ENCODE peak calls at places on chromosomes 16 and 17, in nine cellular contexts. E is aorta; J is stomach; K is CD8-positive, alpha-beta memory T cell; V is dorsolateral prefrontal cortex; N is left lung; I is SK-N-SH; Q is upper lobe of right lung; D is body of pancreas. T is an unnamed sample.

GRCh38 chr17:80545499-80545826 is 825 bp downstream of the RPTOR start:
- DNase-seq in J (no peak), I (no peak), D (no peak), K (no peak), N (no peak), V (no peak), E (no peak), Q (no peak), T (peak)

GRCh38 chr16:87895641-87896141 is 26.4 kb upstream of the SLC7A5 start:
- DNase-seq in V (peak), I (no peak), N (peak), Q (no peak), E (peak), D (no peak), J (peak), K (peak), T (peak)

GRCh38 chr16:27960619-27961295 is 102.8 kb downstream of the GSG1L start:
- DNase-seq in J (no peak), I (no peak), Q (no peak), E (no peak), N (no peak), V (no peak), D (no peak), K (no peak), T (no peak)

GRCh38 chr16:84687715-84688114 is 12.1 kb upstream of the USP10 start:
- DNase-seq in J (no peak), I (no peak), Q (no peak), E (no peak), D (no peak), K (no peak), N (no peak), V (no peak), T (peak)

GRCh38 chr17:29114141-29114540 is 66.1 kb downstream of the MYO18A start:
- DNase-seq in I (no peak), D (no peak), E (no peak), J (no peak), V (no peak), N (no peak), K (no peak), Q (no peak), T (no peak)

GRCh38 chr17:77753691-77754265 is 204.7 kb upstream of the TNRC6C start:
- DNase-seq in D (no peak), Q (peak), K (no peak), J (no peak), E (no peak), I (no peak), V (no peak), N (peak), T (no peak)

GRCh38 chr17:55734128-55734781 is 11.6 kb upstream of the TMEM100 start:
- DNase-seq in Q (no peak), E (no peak), D (no peak), I (peak), V (no peak), N (no peak), J (no peak), K (no peak), T (peak)

GRCh38 chr16:31246296-31246695 is 13.5 kb upstream of the ITGAM start:
- DNase-seq in I (no peak), V (no peak), Q (no peak), K (no peak), N (no peak), D (no peak), J (no peak), E (no peak), T (no peak)

GRCh38 chr16:19559242-19559910 is 3.9 kb downstream of the VPS35L start:
- DNase-seq in Q (no peak), E (no peak), K (peak), N (no peak), V (no peak), D (no peak), J (no peak), I (peak), T (peak)

GRCh38 chr16:89890200-89890599 is 16.8 kb downstream of the TCF25 start:
- DNase-seq in I (no peak), V (no peak), N (no peak), Q (no peak), J (no peak), D (no peak), E (no peak), K (no peak), T (no peak)

GRCh38 chr17:30790279-30790678 is 34.2 kb downstream of the CRLF3 start:
- DNase-seq in D (no peak), N (no peak), J (no peak), Q (no peak), V (no peak), E (no peak), K (no peak), I (no peak), T (no peak)

GRCh38 chr16:69283851-69284250 is 27.3 kb upstream of the VPS4A start:
- DNase-seq in V (no peak), D (no peak), K (no peak), I (no peak), E (no peak), J (no peak), Q (no peak), N (no peak), T (no peak)

GRCh38 chr16:75491876-75492275 is 3.4 kb downstream of the CHST6 start:
- DNase-seq in I (peak), D (no peak), J (no peak), V (peak), N (no peak), Q (no peak), K (no peak), E (no peak), T (no peak)

GRCh38 chr17:1110844-1111598 is 68.8 kb downstream of the ABR start:
- DNase-seq in I (peak), V (peak), J (no peak), E (peak), K (no peak), D (peak), N (peak), Q (peak), T (peak)

GRCh38 chr17:18896146-18896545 is 38.2 kb downstream of the PRPSAP2 start:
- DNase-seq in Q (no peak), N (no peak), V (no peak), J (no peak), K (no peak), D (no peak), I (no peak), E (no peak), T (no peak)

GRCh38 chr17:10623786-10624338 is 33.2 kb downstream of the MYH3 start:
- DNase-seq in D (no peak), I (no peak), Q (no peak), E (no peak), J (no peak), N (no peak), K (no peak), V (no peak), T (peak)

GRCh38 chr17:82242977-82243647 is 14.3 kb downstream of the SLC16A3 start:
- DNase-seq in J (peak), I (peak), Q (peak), N (peak), E (peak), D (peak), K (no peak), V (peak), T (peak)

GRCh38 chr17:34357398-34357797 is 1.1 kb downstream of the CCL13 start:
- DNase-seq in Q (no peak), E (no peak), I (no peak), D (no peak), N (no peak), K (no peak), J (no peak), V (no peak), T (no peak)

GRCh38 chr17:69047368-69048263 is 13.1 kb downstream of the ABCA9 start:
- DNase-seq in D (peak), N (peak), K (no peak), E (peak), J (peak), V (no peak), I (no peak), Q (no peak), T (peak)

GRCh38 chr17:75828741-75829140 is 15.5 kb downstream of the UNC13D start:
- DNase-seq in I (no peak), V (no peak), E (no peak), N (no peak), J (no peak), D (no peak), K (no peak), Q (no peak), T (no peak)

GRCh38 chr16:56649820-56650219 is 1.9 kb upstream of the MT1B start:
- DNase-seq in I (no peak), D (no peak), E (no peak), N (no peak), V (no peak), K (no peak), J (no peak), Q (no peak), T (peak)

GRCh38 chr17:80034977-80035686 is 540 bp downstream of the TBC1D16 start:
- DNase-seq in I (no peak), J (no peak), D (peak), K (peak), N (peak), Q (peak), E (peak), V (no peak), T (peak)

GRCh38 chr16:1066584-1067172 is 5.9 kb upstream of the SSTR5 start:
- DNase-seq in V (no peak), K (no peak), J (no peak), D (no peak), N (no peak), I (no peak), Q (no peak), E (no peak), T (no peak)

GRCh38 chr16:67474551-67474950 is 6.4 kb downstream of the ATP6V0D1 start:
- DNase-seq in J (no peak), E (no peak), N (no peak), V (no peak), I (no peak), K (no peak), D (no peak), Q (no peak), T (no peak)
- H3K4me3 ChIP-seq in J (no peak), E (no peak), N (no peak), V (no peak), I (no peak), K (no peak), D (no peak), Q (no peak), T (no peak)

GRCh38 chr16:66921758-66922450 is 3.2 kb upstream of the CDH16 start:
- DNase-seq in I (no peak), J (no peak), Q (no peak), N (no peak), K (no peak), D (no peak), V (no peak), E (no peak), T (peak)

GRCh38 chr16:66923866-66924265 is 1.5 kb downstream of the RRAD start:
- DNase-seq in K (no peak), J (no peak), D (no peak), I (no peak), Q (no peak), E (no peak), N (peak), V (no peak), T (no peak)

GRCh38 chr16:66925322-66925840 is at the start of gene RRAD:
- DNase-seq in Q (no peak), E (peak), N (peak), J (no peak), V (no peak), K (no peak), D (no peak), I (no peak), T (no peak)

GRCh38 chr16:66924527-66925321 is 611 bp downstream of the RRAD start:
- DNase-seq in N (no peak), I (peak), Q (peak), D (peak), J (peak), E (no peak), V (no peak), K (peak), T (no peak)

GRCh38 chr16:66923247-66923851 is 2.0 kb downstream of the RRAD start:
- DNase-seq in V (no peak), I (no peak), D (no peak), E (peak), K (no peak), J (no peak), N (no peak), Q (no peak), T (no peak)
- H3K4me3 ChIP-seq in V (no peak), I (no peak), D (no peak), E (no peak), K (no peak), J (peak), N (no peak), Q (peak), T (peak)

GRCh38 chr17:5592382-5592781 is 8.1 kb upstream of the NLRP1 start:
- DNase-seq in E (no peak), J (no peak), K (peak), I (peak), N (no peak), Q (no peak), V (no peak), D (no peak), T (peak)
- H3K4me3 ChIP-seq in E (no peak), J (no peak), K (no peak), I (no peak), N (no peak), Q (no peak), V (no peak), D (no peak), T (no peak)

GRCh38 chr17:8153957-8154607 is 1.9 kb upstream of the PER1 start:
- DNase-seq in Q (peak), K (peak), D (peak), V (peak), J (peak), E (peak), N (peak), I (peak), T (peak)

GRCh38 chr17:8153550-8153956 is 1.3 kb upstream of the PER1 start:
- DNase-seq in D (peak), E (peak), N (peak), K (peak), I (no peak), J (peak), V (peak), Q (peak), T (peak)

GRCh38 chr17:8151641-8152111 is 528 bp downstream of the PER1 start:
- DNase-seq in D (peak), K (peak), Q (peak), N (peak), V (peak), E (peak), I (no peak), J (peak), T (peak)

GRCh38 chr17:8152112-8152775 is at the start of gene PER1:
- DNase-seq in K (peak), D (peak), E (peak), N (peak), V (peak), J (peak), Q (peak), I (peak), T (peak)

GRCh38 chr17:8152981-8153549 is 861 bp upstream of the PER1 start:
- DNase-seq in I (no peak), V (no peak), Q (no peak), N (no peak), J (no peak), E (peak), D (peak), K (peak), T (no peak)
- H3K4me3 ChIP-seq in I (no peak), V (peak), Q (peak), N (no peak), J (peak), E (no peak), D (no peak), K (peak), T (peak)

DNA sequence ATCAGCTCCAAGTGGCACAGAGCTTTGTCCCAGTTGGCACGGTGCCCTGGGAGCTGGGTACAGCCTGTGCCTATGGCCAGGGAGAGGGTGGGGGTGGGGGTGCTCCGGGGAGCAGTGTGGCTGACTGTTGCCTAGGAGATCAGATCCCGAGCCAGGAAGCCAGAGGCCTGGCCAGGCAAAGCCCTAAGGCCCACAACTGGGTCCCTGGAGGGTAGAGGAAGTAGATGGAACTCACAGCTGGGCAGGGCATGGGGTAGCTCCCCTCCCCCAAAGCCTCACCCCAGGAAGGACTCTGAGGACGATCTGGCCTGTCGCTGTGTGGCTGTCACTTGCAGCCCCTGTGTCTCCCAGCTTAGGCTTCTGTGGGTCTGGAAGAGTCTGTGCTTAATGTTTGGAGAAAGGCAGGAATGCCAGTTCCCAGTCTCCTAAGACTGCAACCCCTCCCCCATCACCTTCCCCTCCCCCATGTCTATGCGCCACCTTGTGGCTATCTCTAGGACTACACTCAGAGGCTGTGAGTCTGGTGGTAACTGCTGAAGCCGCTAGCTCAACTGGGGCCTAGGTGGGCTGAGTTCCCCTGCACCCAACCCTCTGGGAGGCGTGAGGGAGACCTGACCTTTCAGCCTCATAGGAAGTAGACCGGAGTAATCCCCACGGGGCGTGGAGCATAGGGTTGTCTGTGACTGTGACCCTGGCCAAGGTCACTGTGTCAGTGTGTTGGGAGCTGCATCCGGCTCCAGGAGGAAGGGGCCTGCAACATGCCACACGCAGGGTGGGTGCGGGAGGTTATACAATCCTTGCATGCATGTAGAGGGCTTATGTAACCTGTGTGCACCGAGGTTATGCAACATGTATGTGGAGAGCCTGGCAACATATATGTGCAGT is 12.7 kb downstream of the THRA start:
- DNase-seq in N (peak), V (peak), J (peak), D (peak), K (peak), I (peak), E (peak), Q (peak), T (peak)
- H3K4me3 ChIP-seq in N (no peak), V (peak), J (peak), D (no peak), K (no peak), I (no peak), E (no peak), Q (peak), T (no peak)

DNA sequence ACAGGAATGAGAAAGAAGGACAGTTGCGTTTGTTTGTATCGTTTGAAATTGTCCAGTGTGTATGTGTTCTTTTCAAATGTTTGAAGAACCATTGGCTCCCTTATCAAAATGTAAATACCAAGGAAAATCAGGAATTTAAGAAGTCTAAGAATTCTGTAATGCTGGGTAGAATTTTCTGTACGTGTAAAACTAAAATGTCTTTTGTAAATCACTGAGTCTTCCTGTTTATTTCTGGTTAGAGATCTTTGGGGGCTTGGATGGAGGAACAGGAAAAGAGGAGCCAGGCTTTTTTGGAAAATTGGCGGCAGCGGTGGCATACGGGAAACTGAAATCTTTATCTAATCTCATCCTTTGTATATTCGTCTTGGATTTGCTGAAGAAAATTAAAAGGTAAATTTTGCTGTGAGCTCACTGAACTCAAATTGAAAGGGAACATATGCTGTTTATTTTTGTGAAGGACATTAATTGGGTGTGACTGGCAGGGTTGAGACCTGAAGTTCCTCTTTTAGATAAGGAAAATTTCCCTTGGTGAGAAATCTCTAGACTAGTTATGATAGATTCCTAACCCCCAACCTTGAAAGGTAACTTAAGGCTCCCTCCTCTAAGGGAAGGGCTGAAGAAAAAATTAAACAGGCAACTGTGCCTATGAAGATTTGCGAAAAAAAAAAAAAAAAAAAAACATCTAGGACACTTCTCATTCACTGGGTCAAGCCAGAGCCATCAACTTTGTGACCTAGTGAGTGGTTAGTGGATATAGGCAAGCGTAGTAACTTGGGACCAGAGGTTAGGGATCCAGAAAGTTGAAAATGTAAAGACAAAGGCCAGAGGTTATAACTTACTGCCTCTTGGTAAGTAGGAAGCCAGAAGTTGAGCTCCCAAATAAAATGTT is 10.8 kb downstream of the TAT start:
- DNase-seq in I (no peak), Q (no peak), J (no peak), V (no peak), N (no peak), D (no peak), K (no peak), E (no peak), T (no peak)
- H3K4me3 ChIP-seq in I (peak), Q (peak), J (peak), V (peak), N (no peak), D (no peak), K (peak), E (no peak), T (no peak)

DNA sequence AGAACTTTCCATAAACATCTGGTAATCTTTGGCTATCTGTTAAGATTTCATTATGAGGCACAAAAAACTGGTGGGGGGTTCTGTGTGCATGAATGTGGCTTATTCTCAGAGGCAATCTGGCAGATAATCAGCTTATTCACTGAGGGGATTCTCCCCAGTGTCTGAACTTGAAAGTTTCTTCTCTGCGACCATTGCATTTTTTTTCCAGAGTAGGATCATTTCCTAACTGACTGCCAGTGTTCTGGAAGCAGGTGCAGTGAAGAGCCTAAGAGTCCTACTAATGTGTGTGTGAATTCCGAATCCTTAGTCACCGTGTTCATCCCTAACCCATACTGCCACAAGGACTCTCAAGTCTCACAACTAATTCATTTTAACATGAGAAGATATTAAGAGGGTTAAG is 64.9 kb upstream of the LRRC37A3 start:
- DNase-seq in E (no peak), J (no peak), D (no peak), I (no peak), K (no peak), N (no peak), Q (no peak), V (no peak), T (no peak)
- H3K4me3 ChIP-seq in E (no peak), J (no peak), D (no peak), I (no peak), K (no peak), N (no peak), Q (no peak), V (no peak), T (no peak)

GRCh38 chr16:3689731-3690130 is 27.6 kb downstream of the TRAP1 start:
- DNase-seq in J (no peak), Q (no peak), N (no peak), V (no peak), D (no peak), K (no peak), E (no peak), I (no peak), T (no peak)

GRCh38 chr16:3687792-3688191 is 29.5 kb downstream of the TRAP1 start:
- DNase-seq in J (no peak), I (no peak), Q (no peak), E (no peak), K (no peak), D (no peak), V (no peak), N (no peak), T (no peak)

GRCh38 chr16:3691778-3692177 is 25.5 kb downstream of the TRAP1 start:
- DNase-seq in V (no peak), E (no peak), Q (no peak), N (no peak), D (no peak), K (no peak), J (no peak), I (no peak), T (no peak)

GRCh38 chr16:3690470-3690918 is 26.8 kb downstream of the TRAP1 start:
- DNase-seq in D (peak), E (peak), Q (peak), I (peak), N (peak), V (peak), J (peak), K (peak), T (peak)

GRCh38 chr16:3690991-3691720 is 26.2 kb downstream of the TRAP1 start:
- DNase-seq in D (no peak), I (no peak), N (no peak), J (no peak), K (no peak), V (no peak), Q (no peak), E (no peak), T (no peak)
- H3K4me3 ChIP-seq in D (no peak), I (no peak), N (no peak), J (peak), K (no peak), V (peak), Q (peak), E (no peak), T (no peak)

GRCh38 chr17:50265212-50265611 is 9.1 kb upstream of the TMEM92 start:
- DNase-seq in V (peak), K (no peak), E (peak), I (peak), Q (peak), N (peak), D (no peak), J (peak), T (no peak)
- H3K4me3 ChIP-seq in V (no peak), K (no peak), E (no peak), I (no peak), Q (no peak), N (no peak), D (no peak), J (no peak), T (no peak)

T was measured in epithelial cell of esophagus.